ENCODE peak calls at places on chromosomes 7 and 10, in seven cellular contexts. R is activated CD4-positive, alpha-beta T cell treated with anti-CD3 and anti-CD28 coated beads, Interleukin-2, amount 10 ng/mL, durations not matched to agents 24 days and 14 days; L is C1 segment of cervical spinal cord; Q is H7; M is neural progenitor cell; Z is hepatic stellate cell; C is Kasumi-1. B is an unnamed sample.

GRCh38 chr7:101235050-101235449 is 2.6 kb downstream of the CLDN15 start:
- DNase-seq in R (no peak), M (peak; percentile 32), Z (no peak), Q (peak; percentile 75), C (no peak), L (no peak), B (no peak)

GRCh38 chr7:70698219-70698832 is 433.6 kb upstream of the GALNT17 start:
- DNase-seq in R (peak; percentile 73), Z (peak; percentile 58), L (no peak), Q (peak; percentile 67), M (peak; percentile 73), C (peak; percentile 50), B (peak; percentile 27)

GRCh38 chr10:103917326-103918052 is 495 bp downstream of the STN1 start:
- DNase-seq in L (peak; percentile 49), C (peak; percentile 77), Z (peak; percentile 25), Q (no peak), R (no peak), M (peak; percentile 73), B (peak; percentile 38)

GRCh38 chr7:4037308-4037707 is 644.8 kb upstream of the FOXK1 start:
- DNase-seq in R (no peak), C (no peak), L (no peak), M (no peak), Q (no peak), Z (no peak), B (no peak)

GRCh38 chr10:79249156-79250121 is 97.8 kb upstream of the PPIF start:
- DNase-seq in Q (no peak), M (no peak), C (no peak), L (no peak), Z (no peak), R (peak; percentile 77), B (no peak)

GRCh38 chr10:88553116-88553752 is 29.9 kb downstream of the RNLS start:
- DNase-seq in C (peak; percentile 95), L (peak; percentile 4), M (peak; percentile 61), Z (peak; percentile 26), Q (peak; percentile 13), R (peak; percentile 83), B (peak; percentile 20)

GRCh38 chr10:51972733-51973346 is 273.4 kb upstream of the CSTF2T start:
- DNase-seq in M (no peak), R (no peak), C (no peak), Z (no peak), Q (no peak), L (no peak), B (no peak)

GRCh38 chr7:149500201-149500600 is 2.6 kb upstream of the ZNF746 start:
- DNase-seq in L (no peak), M (no peak), Q (no peak), C (no peak), Z (no peak), R (no peak), B (no peak)

GRCh38 chr7:44290250-44290616 is 35.2 kb downstream of the CAMK2B start:
- DNase-seq in Z (no peak), R (no peak), M (no peak), L (no peak), C (no peak), Q (peak; percentile 62), B (peak; percentile 22)

GRCh38 chr10:60236869-60237524 is 152.7 kb downstream of the ANK3 start:
- DNase-seq in Q (no peak), R (peak; percentile 76), C (peak; percentile 88), L (peak; percentile 68), Z (peak; percentile 39), M (no peak), B (no peak)

GRCh38 chr7:17677408-17677807 is 262.9 kb downstream of the SNX13 start:
- DNase-seq in L (no peak), Q (no peak), Z (no peak), R (no peak), M (no peak), C (no peak), B (no peak)

GRCh38 chr10:11602919-11603523 is 8.4 kb downstream of the USP6NL start:
- DNase-seq in L (no peak), R (no peak), Q (no peak), C (no peak), Z (no peak), M (no peak), B (no peak)

GRCh38 chr7:93203496-93203895 is 22.8 kb downstream of the HEPACAM2 start:
- DNase-seq in C (no peak), M (no peak), R (no peak), L (no peak), Q (no peak), Z (no peak), B (no peak)

GRCh38 chr10:70321233-70321632 is 37.4 kb upstream of the NPFFR1 start:
- DNase-seq in Z (no peak), R (no peak), C (no peak), M (no peak), L (no peak), Q (no peak), B (no peak)

GRCh38 chr7:77571791-77572190 is 34.7 kb downstream of the PTPN12 start:
- DNase-seq in Z (no peak), R (no peak), Q (no peak), C (no peak), L (no peak), M (no peak), B (no peak)

GRCh38 chr10:42783181-42783549 is 570 bp downstream of the BMS1 start:
- DNase-seq in Q (no peak), L (no peak), C (peak; percentile 56), R (peak; percentile 71), Z (peak; percentile 19), M (peak; percentile 29), B (peak; percentile 10)

GRCh38 chr10:110744767-110745166 is 100.6 kb downstream of the RBM20 start:
- DNase-seq in Z (no peak), C (no peak), M (no peak), L (no peak), R (no peak), Q (no peak), B (no peak)

GRCh38 chr7:100874300-100874576 is 665 bp upstream of the SRRT start:
- DNase-seq in Q (peak; percentile 75), L (no peak), Z (no peak), R (no peak), M (no peak), C (no peak), B (no peak)

GRCh38 chr10:14686356-14686755 is 88.3 kb downstream of the FAM107B start:
- DNase-seq in Z (no peak), L (no peak), M (no peak), R (no peak), Q (no peak), C (no peak), B (no peak)

GRCh38 chr7:81819861-81820260 is 50.0 kb upstream of the HGF start:
- DNase-seq in L (no peak), Z (no peak), R (no peak), C (no peak), Q (no peak), M (no peak), B (no peak)

GRCh38 chr10:44339218-44339617 is 45.7 kb downstream of the CXCL12 start:
- DNase-seq in M (no peak), C (no peak), L (no peak), R (no peak), Z (no peak), Q (no peak), B (no peak)

GRCh38 chr7:148921806-148922205 is 37.7 kb upstream of the EZH2 start:
- DNase-seq in R (no peak), M (no peak), L (no peak), Q (no peak), Z (no peak), C (no peak), B (no peak)

GRCh38 chr10:103816431-103816830 is 38.9 kb downstream of the SH3PXD2A start:
- DNase-seq in Z (no peak), Q (no peak), R (no peak), M (no peak), C (no peak), L (no peak), B (no peak)

GRCh38 chr7:150968698-150969482 is 9.2 kb downstream of the KCNH2 start:
- DNase-seq in M (peak; percentile 39), Q (peak; percentile 70), L (no peak), Z (no peak), R (no peak), C (no peak), B (no peak)

GRCh38 chr7:51620690-51621089 is 304.1 kb upstream of the COBL start:
- DNase-seq in M (peak; percentile 65), L (no peak), Q (peak; percentile 50), R (no peak), C (no peak), Z (no peak), B (no peak)

GRCh38 chr7:107694395-107694794 is 33.8 kb downstream of the SLC26A4 start:
- DNase-seq in Q (no peak), Z (no peak), M (no peak), C (no peak), R (no peak), L (no peak), B (no peak)

GRCh38 chr7:124489082-124489819 is 276.3 kb downstream of the GPR37 start:
- DNase-seq in M (no peak), L (no peak), C (no peak), Q (no peak), Z (no peak), R (no peak), B (no peak)